ENCODE peak calls at places on chromosomes 5 and 9, in four cellular contexts. X, F, H and K are unnamed samples.

GRCh38 chr9:121559183-121559582 is 59.5 kb upstream of the GGTA1 start:
- DNase-seq in F (no peak), X (peak), H (no peak), K (peak)

GRCh38 chr5:31573494-31573893 is 41.4 kb downstream of the C5orf22 start:
- DNase-seq in F (no peak), X (no peak), H (no peak), K (no peak)

GRCh38 chr9:104982543-104982942 is 54.6 kb upstream of the ABCA1 start:
- DNase-seq in F (no peak), H (no peak), X (no peak), K (no peak)

GRCh38 chr5:15645776-15646175 is 145.8 kb downstream of the FBXL7 start:
- DNase-seq in H (no peak), X (no peak), F (no peak), K (peak)

GRCh38 chr9:84838879-84839278 is 169.3 kb downstream of the NTRK2 start:
- DNase-seq in H (no peak), F (no peak), X (no peak), K (no peak)

GRCh38 chr9:136423432-136424146 is 13.1 kb downstream of the PMPCA start:
- DNase-seq in H (no peak), X (no peak), F (no peak), K (no peak)

GRCh38 chr5:125093776-125094175 is 347.3 kb upstream of the ZNF608 start:
- DNase-seq in F (no peak), X (no peak), H (peak), K (peak)

GRCh38 chr5:131634666-131634995 is 398 bp downstream of the RAPGEF6 start:
- DNase-seq in H (peak), X (peak), F (peak), K (peak)

GRCh38 chr5:168969341-168969863 is 331.5 kb downstream of the SLIT3 start:
- DNase-seq in F (no peak), X (no peak), H (no peak), K (no peak)

GRCh38 chr5:14444161-14444560 is 137.4 kb upstream of the OTULINL start:
- DNase-seq in X (no peak), F (no peak), H (no peak), K (no peak)